ENCODE peak calls at places on chromosomes 4 and X, in eight cellular contexts. P is HS-5; T is esophagus squamous epithelium; F is hypothalamus; D is kidney tubule cell; E is fibroblast of the conjunctiva; I is activated gamma-delta T cell treated with Interleukin-2 at 50 U/mL for 16 hours; G is stimulated activated effector memory CD8-positive, alpha-beta T cell treated with anti-CD3 and anti-CD28 coated beads, Interleukin-12 subunit alpha, Interleukin-12 subunit beta, amount 100 ng/mL, for 72 hours. Z is an unnamed sample.

GRCh38 chr4:6840062-6840976 is 57.8 kb downstream of the KIAA0232 start:
- DNase-seq in P (no peak), T (no peak), F (no peak), D (peak), E (peak), I (no peak), G (no peak), Z (peak)

GRCh38 chr4:4462970-4463369 is 76.1 kb downstream of the NSG1 start:
- DNase-seq in P (no peak), T (no peak), F (no peak), D (no peak), E (no peak), I (no peak), G (no peak), Z (no peak)

GRCh38 chrX:150984164-150984824 is 1.2 kb downstream of the HMGB3 start:
- DNase-seq in P (no peak), T (no peak), F (no peak), D (peak), E (no peak), I (no peak), G (no peak), Z (peak)

GRCh38 chr4:154491341-154491679 is 289 bp downstream of the DCHS2 start:
- DNase-seq in P (no peak), T (no peak), F (no peak), D (peak), E (no peak), I (no peak), G (no peak), Z (peak)

GRCh38 chr4:3276961-3277360 is 15.9 kb upstream of the RGS12 start:
- DNase-seq in P (no peak), T (no peak), F (no peak), D (no peak), E (no peak), I (no peak), G (no peak), Z (no peak)

GRCh38 chr4:1187182-1187581 is 14.8 kb upstream of the SPON2 start:
- DNase-seq in P (no peak), T (no peak), F (no peak), D (peak), E (no peak), I (no peak), G (no peak), Z (no peak)

GRCh38 chrX:30283456-30284200 is 25.6 kb downstream of the NR0B1 start:
- DNase-seq in P (peak), T (no peak), F (no peak), D (peak), E (peak), I (no peak), G (no peak), Z (peak)

GRCh38 chr4:3674479-3674851 is 91.7 kb upstream of the ADRA2C start:
- DNase-seq in P (no peak), T (no peak), F (no peak), D (no peak), E (no peak), I (no peak), G (no peak), Z (no peak)

GRCh38 chr4:75786526-75786925 is 62.1 kb downstream of the USO1 start:
- DNase-seq in P (no peak), T (no peak), F (no peak), D (peak), E (no peak), I (no peak), G (no peak), Z (no peak)

GRCh38 chr4:14863420-14864364 is 138.6 kb upstream of the CPEB2 start:
- DNase-seq in P (no peak), T (no peak), F (no peak), D (no peak), E (peak), I (no peak), G (no peak), Z (peak)

GRCh38 chr4:187555174-187555573 is 440.4 kb upstream of the ZFP42 start:
- DNase-seq in P (no peak), T (no peak), F (no peak), D (no peak), E (no peak), I (no peak), G (no peak), Z (no peak)

GRCh38 chr4:13989496-13989895 is 362.0 kb upstream of the BOD1L1 start:
- DNase-seq in P (no peak), T (no peak), F (no peak), D (no peak), E (no peak), I (no peak), G (no peak), Z (no peak)

GRCh38 chr4:169241480-169241879 is 29.3 kb downstream of the SH3RF1 start:
- DNase-seq in P (no peak), T (no peak), F (no peak), D (no peak), E (no peak), I (no peak), G (no peak), Z (no peak)

GRCh38 chrX:85309717-85310116 is 65.9 kb downstream of the ZNF711 start:
- DNase-seq in P (no peak), T (no peak), F (no peak), D (no peak), E (no peak), I (no peak), G (no peak), Z (peak)

GRCh38 chr4:183335369-183335940 is 13.2 kb upstream of the CLDN24 start:
- DNase-seq in P (peak), T (no peak), F (no peak), D (peak), E (peak), I (no peak), G (no peak), Z (no peak)

GRCh38 chr4:140151700-140152014 is 2.3 kb downstream of the MAML3 start:
- DNase-seq in P (peak), T (no peak), F (peak), D (peak), E (no peak), I (peak), G (no peak), Z (peak)

GRCh38 chr4:70842761-70843435 is 3.2 kb upstream of the GRSF1 start:
- DNase-seq in P (no peak), T (no peak), F (no peak), D (peak), E (no peak), I (no peak), G (no peak), Z (no peak)

GRCh38 chrX:7389576-7389975 is 241.6 kb upstream of the PUDP start:
- DNase-seq in P (no peak), T (no peak), F (no peak), D (no peak), E (no peak), I (no peak), G (no peak), Z (no peak)

GRCh38 chrX:38961936-38962335 is 160.7 kb downstream of the MID1IP1 start:
- DNase-seq in P (no peak), T (no peak), F (no peak), D (no peak), E (no peak), I (no peak), G (no peak), Z (no peak)

GRCh38 chr4:142248946-142249345 is 597.2 kb downstream of the INPP4B start:
- DNase-seq in P (peak), T (no peak), F (no peak), D (peak), E (peak), I (no peak), G (no peak), Z (no peak)

GRCh38 chr4:43238018-43238417 is 345.5 kb downstream of the GRXCR1 start:
- DNase-seq in P (no peak), T (no peak), F (no peak), D (no peak), E (no peak), I (no peak), G (no peak), Z (no peak)

GRCh38 chr4:116839826-116840225 is 245.6 kb downstream of the TRAM1L1 start:
- DNase-seq in P (peak), T (no peak), F (no peak), D (peak), E (no peak), I (no peak), G (no peak), Z (no peak)

GRCh38 chrX:49166914-49167739 is 4.6 kb downstream of the MAGIX start:
- DNase-seq in P (no peak), T (no peak), F (no peak), D (peak), E (no peak), I (peak), G (peak), Z (peak)